ENCODE peak calls at places on chromosomes 7 and 10, in eight cellular contexts. U is Peyer's patch, F is choroid plexus epithelial cell, H is WTC11, P is lower lobe of right lung, W is GM13977, Y is left ventricle myocardium inferior, J is kidney epithelial cell. M is an unnamed sample.

GRCh38 chr7:10708447-10708846 is 265.2 kb upstream of the PHF14 start:
- DNase-seq in J (no peak), P (no peak), Y (no peak), H (peak), W (no peak), F (no peak), U (no peak), M (peak)

GRCh38 chr10:14200645-14201534 is 129.8 kb downstream of the FRMD4A start:
- DNase-seq in Y (no peak), U (no peak), H (peak), P (no peak), J (no peak), F (no peak), W (no peak), M (peak)

GRCh38 chr10:29496341-29497162 is 138.2 kb downstream of the SVIL start:
- DNase-seq in U (peak), P (peak), W (peak), Y (peak), H (peak), F (peak), J (no peak), M (peak)

GRCh38 chr7:43077732-43078391 is 34.6 kb upstream of the HECW1 start:
- DNase-seq in U (no peak), H (peak), W (no peak), F (peak), Y (no peak), J (no peak), P (no peak), M (peak)

GRCh38 chr10:79380125-79380917 is 33.1 kb downstream of the PPIF start:
- DNase-seq in U (peak), H (no peak), P (peak), W (peak), Y (no peak), J (no peak), F (peak), M (no peak)

GRCh38 chr10:62393237-62393636 is 19.1 kb downstream of the ZNF365 start:
- DNase-seq in Y (no peak), F (no peak), U (no peak), H (no peak), W (no peak), P (no peak), J (no peak), M (no peak)

GRCh38 chr10:24331457-24331856 is 122.5 kb downstream of the KIAA1217 start:
- DNase-seq in W (no peak), U (peak), P (peak), Y (peak), H (no peak), F (peak), J (peak), M (no peak)

GRCh38 chr7:148729984-148730733 is 31.5 kb downstream of the CUL1 start:
- DNase-seq in Y (no peak), W (no peak), F (peak), J (no peak), P (no peak), U (no peak), H (no peak), M (no peak)

GRCh38 chr10:102066421-102067068 is 1.4 kb downstream of the HPS6 start:
- DNase-seq in W (no peak), J (no peak), Y (no peak), H (no peak), U (no peak), F (no peak), P (no peak), M (no peak)

GRCh38 chr7:158758563-158759244 is 54.1 kb upstream of the NCAPG2 start:
- DNase-seq in F (no peak), J (no peak), W (no peak), P (no peak), H (no peak), Y (no peak), U (no peak), M (no peak)

GRCh38 chr7:101940830-101941229 is 123.4 kb downstream of the CUX1 start:
- DNase-seq in P (no peak), U (no peak), F (no peak), J (no peak), Y (no peak), H (peak), W (no peak), M (no peak)

GRCh38 chr10:103668351-103669242 is 175.1 kb downstream of the NEURL1 start:
- DNase-seq in P (peak), W (no peak), F (peak), J (no peak), U (peak), H (no peak), Y (peak), M (no peak)

GRCh38 chr7:27184342-27185012 is 555 bp downstream of the HOXA11 start:
- DNase-seq in F (peak), H (peak), P (no peak), W (peak), U (peak), Y (no peak), J (no peak), M (peak)

GRCh38 chr7:10684606-10685005 is 289.1 kb upstream of the PHF14 start:
- DNase-seq in Y (no peak), W (no peak), F (no peak), P (no peak), U (no peak), H (no peak), J (no peak), M (no peak)

GRCh38 chr10:121928528-121928884 is 675 bp upstream of the ATE1 start:
- DNase-seq in U (no peak), W (peak), F (peak), H (no peak), P (no peak), Y (peak), J (no peak), M (no peak)

GRCh38 chr10:46268076-46268881 is 18.5 kb upstream of the ANTXRL start:
- DNase-seq in U (peak), Y (no peak), F (no peak), H (no peak), J (no peak), P (no peak), W (no peak), M (no peak)

GRCh38 chr7:13179775-13180448 is 492.5 kb downstream of the ARL4A start:
- DNase-seq in F (peak), P (no peak), Y (no peak), H (no peak), U (no peak), W (no peak), J (no peak), M (no peak)

GRCh38 chr7:8481752-8482446 is 48.5 kb downstream of the NXPH1 start:
- DNase-seq in U (no peak), F (no peak), P (no peak), H (peak), Y (no peak), J (no peak), W (no peak), M (no peak)

GRCh38 chr7:5824297-5824610 is 42.8 kb upstream of the RNF216 start:
- DNase-seq in F (no peak), W (peak), Y (no peak), U (no peak), P (no peak), H (no peak), J (no peak), M (no peak)

GRCh38 chr7:7757576-7757975 is 39.2 kb upstream of the RPA3 start:
- DNase-seq in W (no peak), F (no peak), Y (no peak), U (no peak), H (no peak), P (no peak), J (no peak), M (no peak)

GRCh38 chr10:103333934-103334520 is 16.9 kb downstream of the PCGF6 start:
- DNase-seq in Y (no peak), P (no peak), U (no peak), W (peak), F (peak), H (no peak), J (no peak), M (no peak)

GRCh38 chr10:110706690-110707098 is 62.6 kb downstream of the RBM20 start:
- DNase-seq in P (no peak), U (no peak), W (no peak), J (peak), H (no peak), F (peak), Y (no peak), M (no peak)

GRCh38 chr7:43204081-43204480 is 91.6 kb downstream of the HECW1 start:
- DNase-seq in W (no peak), H (no peak), F (peak), P (no peak), Y (no peak), U (no peak), J (no peak), M (no peak)

GRCh38 chr10:49844775-49845561 is 82.8 kb upstream of the OGDHL start:
- DNase-seq in W (no peak), P (no peak), H (no peak), F (peak), U (peak), Y (no peak), J (no peak), M (no peak)

DNA sequence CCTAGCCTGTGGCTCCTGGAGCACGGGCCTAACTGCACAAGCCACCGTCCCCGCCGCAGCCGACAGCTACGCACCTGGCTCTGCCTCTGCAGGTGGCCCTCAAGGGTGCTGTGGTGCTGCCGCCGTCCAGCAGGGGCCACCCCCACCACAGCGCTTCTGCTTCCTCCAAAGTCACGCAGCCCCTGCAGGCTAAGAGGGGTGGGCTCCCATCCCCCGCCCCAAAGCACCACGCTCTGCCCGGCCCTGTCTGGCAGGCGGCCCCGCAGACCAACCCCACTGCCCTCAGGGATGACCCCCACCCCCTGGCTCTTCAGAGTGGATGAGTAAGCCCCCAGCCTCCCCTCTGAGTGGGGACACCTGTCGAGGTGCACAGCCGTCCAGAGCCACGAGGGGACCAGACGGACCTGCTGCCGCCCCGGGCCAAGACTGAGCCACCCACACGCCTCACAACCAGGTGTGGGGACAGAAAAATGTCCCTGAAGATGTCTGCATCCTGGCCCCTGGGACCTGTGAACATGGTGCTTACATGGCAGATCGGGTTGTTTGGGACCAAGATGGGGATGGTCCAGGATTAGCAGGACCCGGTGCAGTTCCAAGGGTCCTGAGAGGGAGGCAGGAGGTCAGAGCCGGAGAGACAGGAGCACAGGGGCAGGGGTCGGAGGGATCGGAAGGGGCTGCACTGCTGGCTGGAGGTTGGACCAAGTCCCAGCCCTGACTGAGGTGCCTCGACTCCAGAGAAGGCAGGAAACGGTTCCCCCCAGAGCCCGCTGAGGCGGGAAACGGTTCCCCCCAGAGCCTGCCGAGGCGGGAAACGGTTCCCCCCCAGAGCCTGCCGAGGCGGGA is 9.0 kb upstream of the ADAP1 start:
- DNase-seq in Y (peak), J (no peak), U (peak), W (no peak), P (peak), F (no peak), H (no peak), M (no peak)
- TF ChIP-seq CTCF in Y (no peak), J (no peak), U (peak), W (peak), P (no peak), F (no peak), H (no peak), M (no peak)

GRCh38 chr7:28984631-28985030 is 26.5 kb upstream of the TRIL start:
- DNase-seq in U (peak), H (no peak), P (peak), J (peak), W (no peak), F (peak), Y (peak), M (no peak)
- TF ChIP-seq CTCF in U (no peak), H (no peak), P (no peak), J (no peak), W (no peak), F (peak), Y (no peak), M (no peak)

DNA sequence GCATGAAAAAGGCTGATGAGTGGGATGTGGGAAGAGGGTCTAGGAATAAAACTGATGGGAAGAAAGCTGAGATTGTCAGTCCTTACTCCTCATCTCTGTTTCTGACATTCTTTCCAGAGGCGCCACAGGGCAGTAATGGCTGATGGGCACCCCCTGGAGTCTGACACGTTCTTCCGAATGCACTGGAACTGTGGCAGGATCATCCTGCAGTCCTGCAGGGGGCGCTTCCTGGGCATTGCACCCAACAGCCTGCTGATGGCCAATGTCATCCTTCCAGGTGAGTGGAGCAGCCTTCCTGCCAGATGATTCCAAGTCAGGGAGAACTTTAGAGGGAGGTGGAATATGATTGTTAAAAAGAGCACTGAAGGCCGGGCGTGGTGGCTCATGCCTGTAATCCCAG is 4.8 kb downstream of the FSCN3 start:
- DNase-seq in H (peak), P (no peak), Y (no peak), J (no peak), U (no peak), W (no peak), F (no peak), M (no peak)
- TF ChIP-seq CTCF in H (peak), P (peak), Y (no peak), J (peak), U (no peak), W (peak), F (peak), M (no peak)

DNA sequence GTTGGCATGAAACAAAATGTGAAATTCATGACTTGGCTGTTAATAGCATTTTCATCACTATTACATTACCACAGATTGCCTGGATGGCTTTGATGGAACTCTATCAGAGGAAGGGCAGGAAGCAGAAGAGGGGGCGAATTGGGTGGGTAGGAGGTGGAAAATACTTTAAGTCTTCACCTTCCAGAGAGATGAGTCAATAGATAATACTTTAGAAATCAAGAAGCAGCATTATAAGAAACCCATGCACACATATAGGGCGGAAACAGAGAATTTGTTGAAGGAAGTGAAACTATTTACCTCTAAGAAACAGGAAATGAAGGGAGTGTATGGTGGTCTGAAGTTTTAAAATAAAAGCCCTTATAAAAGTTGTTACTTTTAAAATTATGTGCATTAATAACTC is 152.1 kb upstream of the TARP start:
- DNase-seq in W (no peak), P (no peak), Y (no peak), J (no peak), H (no peak), F (no peak), U (no peak), M (no peak)
- TF ChIP-seq CTCF in W (no peak), P (no peak), Y (no peak), J (no peak), H (no peak), F (no peak), U (no peak), M (no peak)

GRCh38 chr10:89419548-89419947 is 5.2 kb downstream of the IFIT5 start:
- DNase-seq in Y (no peak), W (peak), P (no peak), F (peak), H (no peak), U (no peak), J (no peak), M (no peak)
- TF ChIP-seq CTCF in Y (peak), W (peak), P (peak), F (peak), H (peak), U (no peak), J (peak), M (peak)

GRCh38 chr10:119161680-119162079 is 3.8 kb downstream of the SFXN4 start:
- DNase-seq in Y (no peak), F (no peak), W (no peak), H (no peak), P (no peak), J (no peak), U (no peak), M (no peak)
- TF ChIP-seq CTCF in Y (peak), F (peak), W (no peak), H (no peak), P (no peak), J (no peak), U (no peak), M (no peak)

M was measured in glutamatergic neuron.